ENCODE peak calls at places on chromosomes 11 and 22, in seven cellular contexts. J is heart right ventricle, I is esophagus muscularis mucosa, A is Panc1, D is breast epithelium, R is upper lobe of right lung, L is fibroblast of lung. K is an unnamed sample. For H3K4me1, the result is how much of the 10 kb centered on the place peaks cover.

GRCh38 chr11:68263444-68264035 is 8.2 kb downstream of the C11orf24 start:
- DNase-seq in J (no peak), I (no peak), A (no peak), D (no peak), R (no peak), L (peak), K (no peak)

GRCh38 chr11:39239553-39239952 is 2219.9 kb downstream of the LRRC4C start:
- DNase-seq in J (no peak), I (no peak), A (no peak), D (no peak), R (no peak), L (no peak), K (no peak)

GRCh38 chr11:63610604-63611394 is 3.4 kb downstream of the PLAAT3 start:
- DNase-seq in J (no peak), I (no peak), A (no peak), D (no peak), R (no peak), L (no peak), K (no peak)

GRCh38 chr11:123302751-123303195 is 107.7 kb upstream of the CLMP start:
- DNase-seq in J (no peak), I (no peak), A (no peak), D (no peak), R (no peak), L (peak), K (no peak)

GRCh38 chr11:62830904-62831519 is 839 bp downstream of the STX5 start:
- DNase-seq in J (no peak), I (no peak), A (no peak), D (no peak), R (no peak), L (no peak), K (no peak)

GRCh38 chr11:86678823-86679222 is 6.4 kb upstream of the ME3 start:
- DNase-seq in J (no peak), I (no peak), A (no peak), D (no peak), R (no peak), L (peak), K (no peak)

GRCh38 chr11:80944758-80945157 is 1503.9 kb upstream of the TENM4 start:
- DNase-seq in J (no peak), I (no peak), A (no peak), D (no peak), R (no peak), L (no peak), K (no peak)

GRCh38 chr11:33515347-33515746 is 185.3 kb downstream of the C11orf91 start:
- DNase-seq in J (no peak), I (peak), A (no peak), D (no peak), R (no peak), L (peak), K (no peak)

GRCh38 chr11:93887111-93887510 is 36.7 kb upstream of the VSTM5 start:
- DNase-seq in J (no peak), I (no peak), A (no peak), D (no peak), R (no peak), L (no peak), K (no peak)

GRCh38 chr11:31419138-31419537 is 49.5 kb downstream of the DNAJC24 start:
- DNase-seq in J (no peak), I (no peak), A (no peak), D (no peak), R (no peak), L (peak), K (no peak)

GRCh38 chr11:46119352-46120216 is 1.7 kb downstream of the PHF21A start:
- DNase-seq in J (peak), I (no peak), A (no peak), D (peak), R (peak), L (peak), K (peak)

GRCh38 chr11:119365071-119365591 is 16.4 kb downstream of the USP2 start:
- DNase-seq in J (no peak), I (no peak), A (no peak), D (no peak), R (no peak), L (peak), K (peak)

GRCh38 chr11:46906596-46906995 is 11.8 kb downstream of the LRP4 start:
- DNase-seq in J (no peak), I (no peak), A (no peak), D (no peak), R (no peak), L (peak), K (no peak)

GRCh38 chr11:66467034-66467659 is 442 bp downstream of the PELI3 start:
- DNase-seq in J (peak), I (no peak), A (no peak), D (peak), R (no peak), L (peak), K (no peak)

GRCh38 chr11:57798905-57799559 is 37.4 kb downstream of the CTNND1 start:
- DNase-seq in J (no peak), I (no peak), A (peak), D (peak), R (no peak), L (peak), K (peak)

GRCh38 chr11:108534274-108534882 is 36.2 kb upstream of the POGLUT3 start:
- DNase-seq in J (no peak), I (no peak), A (no peak), D (no peak), R (no peak), L (no peak), K (no peak)

GRCh38 chr22:50292643-50293440 is 14.6 kb downstream of the PLXNB2 start:
- DNase-seq in J (no peak), I (no peak), A (no peak), D (no peak), R (no peak), L (no peak), K (no peak)

GRCh38 chr11:62505112-62505783 is 41.4 kb downstream of the AHNAK start:
- DNase-seq in J (peak), I (no peak), A (no peak), D (no peak), R (no peak), L (no peak), K (no peak)

GRCh38 chr11:121246021-121246768 is 46.4 kb upstream of the SC5D start:
- DNase-seq in J (no peak), I (no peak), A (no peak), D (no peak), R (no peak), L (no peak), K (no peak)

GRCh38 chr11:63897459-63898156 is 19.4 kb downstream of the RCOR2 start:
- DNase-seq in J (no peak), I (no peak), A (no peak), D (no peak), R (no peak), L (no peak), K (no peak)

GRCh38 chr11:111982019-111982464 is 43.2 kb upstream of the DLAT start:
- DNase-seq in J (no peak), I (no peak), A (no peak), D (peak), R (peak), L (peak), K (no peak)

DNA sequence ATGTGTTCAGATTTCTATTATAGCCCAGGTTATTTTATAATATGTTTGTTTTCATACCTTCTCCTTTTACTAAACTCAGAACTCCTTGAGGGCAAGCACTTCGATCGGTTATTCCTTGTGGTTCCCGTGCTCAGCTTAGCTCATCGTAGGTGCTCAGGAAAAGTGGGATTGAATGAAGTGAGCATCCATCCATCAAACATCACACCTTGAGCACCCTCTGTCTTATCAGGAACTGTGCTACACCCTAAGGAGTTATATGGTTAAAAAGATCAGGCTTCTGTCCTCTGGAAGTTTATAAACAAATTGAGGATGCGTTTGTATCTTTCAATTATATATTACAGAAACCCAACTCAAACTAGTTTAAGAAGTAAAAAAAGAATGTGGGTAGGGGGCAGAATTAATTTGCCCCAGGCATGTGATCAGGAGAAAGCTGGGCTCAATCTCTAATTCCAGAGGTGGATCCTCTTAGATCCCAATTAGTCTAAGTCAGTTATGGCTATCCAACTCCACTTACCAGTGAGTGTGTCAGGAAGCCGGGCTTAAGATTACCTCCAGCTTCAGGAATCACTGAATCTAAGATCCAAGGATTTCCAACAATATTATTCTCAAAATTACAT is 59.9 kb upstream of the RRAS2 start:
- DNase-seq in J (no peak), I (no peak), A (no peak), D (no peak), R (no peak), L (no peak), K (no peak)
- H3K4me1 ChIP-seq in J (under half), I (under half), A (under half), D (under half), R (under half), L (under half), K (under half)

DNA sequence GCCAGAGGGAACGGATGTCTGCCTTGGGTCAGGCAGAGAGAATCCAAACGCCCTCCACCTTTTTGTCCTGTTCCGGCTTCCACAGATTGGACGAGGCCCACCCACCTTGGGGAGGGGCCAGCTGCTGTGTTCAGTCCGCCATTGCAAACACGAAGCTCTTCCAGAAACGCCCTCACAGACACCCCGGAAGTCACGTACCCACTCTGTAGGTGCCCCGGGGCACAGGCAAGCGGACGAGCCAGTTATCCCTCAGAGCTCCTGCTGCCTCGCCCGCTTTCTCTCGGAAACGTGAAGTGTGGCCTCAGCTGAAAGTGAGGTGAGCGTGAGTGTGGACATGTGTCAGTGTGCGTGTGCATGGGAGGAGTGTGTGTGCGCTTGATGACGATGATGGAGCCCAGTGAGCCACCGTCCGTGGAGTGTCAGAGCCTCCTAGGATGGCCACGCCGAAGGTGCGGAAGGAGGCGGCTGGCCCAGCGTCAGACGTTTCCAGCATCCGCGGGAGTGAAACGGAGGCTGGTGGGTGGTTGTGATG is 869.2 kb downstream of the TBC1D22A start:
- DNase-seq in J (no peak), I (peak), A (peak), D (peak), R (peak), L (no peak), K (no peak)
- H3K4me3 ChIP-seq in J (no peak), I (no peak), A (peak), D (peak), R (no peak), L (no peak), K (no peak)

GRCh38 chr22:32926600-32926999 is 125.1 kb downstream of the TIMP3 start:
- DNase-seq in J (no peak), I (no peak), A (no peak), D (no peak), R (no peak), L (peak), K (no peak)
- TF ChIP-seq CTCF in J (peak), I (peak), A (peak), D (peak), R (peak), L (peak), K (peak)

GRCh38 chr22:25753252-25753651 is 11.3 kb downstream of the MYO18B start:
- DNase-seq in J (no peak), I (no peak), A (no peak), D (no peak), R (no peak), L (no peak), K (no peak)

GRCh38 chr22:25752615-25753214 is 10.7 kb downstream of the MYO18B start:
- DNase-seq in J (no peak), I (no peak), A (no peak), D (no peak), R (no peak), L (no peak), K (no peak)

GRCh38 chr22:25750569-25751173 is 8.7 kb downstream of the MYO18B start:
- DNase-seq in J (no peak), I (no peak), A (no peak), D (no peak), R (no peak), L (peak), K (no peak)

GRCh38 chr22:25749420-25750169 is 7.6 kb downstream of the MYO18B start:
- DNase-seq in J (no peak), I (no peak), A (no peak), D (no peak), R (no peak), L (peak), K (no peak)

DNA sequence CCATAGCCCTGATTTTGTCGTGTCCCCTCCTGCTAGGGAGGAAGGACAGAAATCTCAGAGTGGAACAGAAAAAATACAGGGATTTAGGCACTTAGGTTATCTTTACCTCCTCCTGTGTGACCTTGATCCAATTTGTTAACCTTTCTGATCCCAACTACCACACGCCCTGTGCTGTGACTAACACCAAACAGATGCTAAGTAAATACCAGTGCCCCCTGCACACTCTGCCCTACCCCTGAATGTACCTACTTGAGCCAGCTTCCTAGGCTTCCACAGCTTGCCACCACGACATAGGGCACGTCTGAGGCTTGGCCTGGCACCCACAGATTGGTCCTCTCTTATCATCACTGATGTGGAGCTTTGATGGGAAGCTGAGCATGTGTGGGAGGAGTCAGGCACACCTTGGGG is 9.2 kb downstream of the MYO18B start:
- DNase-seq in J (no peak), I (no peak), A (no peak), D (no peak), R (no peak), L (no peak), K (no peak)
- H3K4me1 ChIP-seq in J (half or more), I (under half), A (under half), D (under half), R (under half), L (under half), K (under half)

GRCh38 chr11:70139785-70140410 is 61.8 kb downstream of the ANO1 start:
- DNase-seq in J (no peak), I (no peak), A (no peak), D (no peak), R (no peak), L (no peak), K (no peak)

GRCh38 chr11:70144262-70144661 is 58.8 kb upstream of the FADD start:
- DNase-seq in J (no peak), I (no peak), A (no peak), D (no peak), R (no peak), L (no peak), K (no peak)

GRCh38 chr11:70142171-70142875 is 60.8 kb upstream of the FADD start:
- DNase-seq in J (no peak), I (no peak), A (no peak), D (peak), R (no peak), L (peak), K (no peak)

GRCh38 chr11:70140859-70141489 is 62.1 kb upstream of the FADD start:
- DNase-seq in J (no peak), I (no peak), A (no peak), D (no peak), R (no peak), L (no peak), K (no peak)

DNA sequence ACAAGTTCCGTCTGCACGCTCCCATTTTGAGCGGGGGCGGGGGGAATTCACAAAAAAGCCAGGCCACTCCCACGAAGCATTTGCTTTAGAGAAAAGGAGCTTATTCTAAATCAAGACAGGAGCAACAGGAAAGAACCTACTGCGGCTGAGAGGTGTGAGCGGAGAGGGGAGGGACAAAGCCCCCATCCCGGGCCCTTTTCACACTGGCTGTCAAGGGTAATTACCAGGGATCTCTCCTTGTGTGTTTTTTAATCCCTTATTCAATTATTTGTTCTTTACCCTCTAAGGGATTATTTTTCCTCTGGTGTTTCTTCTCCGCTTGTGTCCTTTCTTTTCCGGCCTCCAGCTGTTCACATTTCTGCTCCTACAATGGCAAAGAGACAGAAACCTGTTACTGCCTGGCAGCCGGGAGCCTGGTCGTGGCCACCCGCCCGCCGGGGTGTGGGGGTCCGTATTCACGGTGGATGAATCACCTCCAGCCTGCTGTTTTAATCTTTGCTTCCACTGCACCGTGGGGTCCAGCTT is 61.5 kb upstream of the FADD start:
- DNase-seq in J (no peak), I (no peak), A (no peak), D (no peak), R (no peak), L (peak), K (no peak)
- H3K4me3 ChIP-seq in J (peak), I (peak), A (no peak), D (no peak), R (no peak), L (no peak), K (no peak)

GRCh38 chr22:37965940-37966664 is 12.6 kb downstream of the POLR2F start:
- DNase-seq in J (no peak), I (no peak), A (no peak), D (no peak), R (no peak), L (peak), K (no peak)

GRCh38 chr22:37970864-37971263 is 13.5 kb downstream of the SOX10 start:
- DNase-seq in J (no peak), I (no peak), A (no peak), D (no peak), R (no peak), L (no peak), K (no peak)

GRCh38 chr22:37967637-37968451 is 14.3 kb downstream of the POLR2F start:
- DNase-seq in J (no peak), I (no peak), A (no peak), D (no peak), R (no peak), L (no peak), K (no peak)

GRCh38 chr22:37967147-37967546 is 13.6 kb downstream of the POLR2F start:
- DNase-seq in J (no peak), I (no peak), A (no peak), D (no peak), R (no peak), L (no peak), K (no peak)

GRCh38 chr22:37968452-37969251 is 15.2 kb downstream of the POLR2F start:
- DNase-seq in J (no peak), I (no peak), A (no peak), D (no peak), R (no peak), L (no peak), K (no peak)
- TF ChIP-seq CTCF in J (no peak), I (no peak), A (no peak), D (no peak), R (no peak), L (no peak), K (no peak)

GRCh38 chr11:12239396-12240298 is 129.3 kb downstream of the MICAL2 start:
- DNase-seq in J (no peak), I (no peak), A (no peak), D (no peak), R (no peak), L (peak), K (no peak)
- H3K4me1 ChIP-seq in J (half or more), I (under half), A (under half), D (under half), R (under half), L (under half), K (half or more)

GRCh38 chr11:129695543-129696308 is 119.9 kb upstream of the TMEM45B start:
- DNase-seq in J (peak), I (no peak), A (peak), D (peak), R (peak), L (peak), K (no peak)
- H3K4me3 ChIP-seq in J (peak), I (peak), A (no peak), D (peak), R (peak), L (peak), K (peak)

DNA sequence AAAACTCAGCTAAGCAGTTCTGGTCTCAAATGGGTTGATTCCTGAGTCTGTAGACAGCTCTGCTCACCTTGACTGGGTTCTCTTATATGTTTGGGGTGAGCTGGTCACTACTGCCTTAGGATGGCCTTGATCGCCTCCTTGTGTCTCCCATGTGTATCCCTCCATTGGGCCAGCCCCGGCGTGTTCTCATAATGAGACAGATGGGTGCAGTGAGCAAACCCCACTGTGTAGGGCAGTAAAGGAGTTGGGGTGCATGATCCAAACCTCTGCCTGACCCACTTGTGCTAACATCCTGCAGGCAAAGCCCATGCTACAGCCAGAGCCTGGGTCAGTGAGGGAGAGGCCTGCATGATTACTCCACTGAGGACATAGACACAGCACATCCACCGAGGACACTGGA is 657.6 kb downstream of the BRD1 start:
- DNase-seq in J (no peak), I (no peak), A (no peak), D (no peak), R (no peak), L (no peak), K (no peak)
- TF ChIP-seq CTCF in J (no peak), I (no peak), A (no peak), D (no peak), R (no peak), L (no peak), K (no peak)